ENCODE peak calls at places on chromosomes 12 and 14, in four cellular contexts. Z is anterior cingulate cortex, M is neural crest cell, X is astrocyte of the spinal cord. W is an unnamed sample.

GRCh38 chr12:47930634-47931033 is 25.8 kb upstream of the VDR start:
- DNase-seq in M (no peak), Z (no peak), X (no peak), W (no peak)

GRCh38 chr12:131250028-131250950 is 296.6 kb downstream of the ADGRD1 start:
- DNase-seq in M (no peak), X (no peak), Z (no peak), W (no peak)

GRCh38 chr12:129215436-129216025 is 362.3 kb downstream of the GLT1D1 start:
- DNase-seq in X (no peak), M (no peak), Z (no peak), W (no peak)

GRCh38 chr12:104998423-104999346 is 12.6 kb downstream of the NOPCHAP1 start:
- DNase-seq in Z (no peak), M (no peak), X (no peak), W (no peak)

GRCh38 chr14:101225116-101225728 is 321.7 kb upstream of the RTL1 start:
- DNase-seq in M (no peak), X (no peak), Z (no peak), W (peak)

GRCh38 chr14:32588448-32589320 is 259.6 kb downstream of the AKAP6 start:
- DNase-seq in X (peak), M (peak), Z (no peak), W (peak)

GRCh38 chr12:104535383-104535782 is 78.6 kb downstream of the CHST11 start:
- DNase-seq in Z (no peak), X (peak), M (no peak), W (no peak)

GRCh38 chr14:53542692-53543091 is 389.6 kb upstream of the DDHD1 start:
- DNase-seq in M (no peak), Z (no peak), X (peak), W (peak)

GRCh38 chr12:95073698-95074520 is 491 bp upstream of the NR2C1 start:
- DNase-seq in X (no peak), Z (no peak), M (no peak), W (no peak)

GRCh38 chr14:99267871-99268775 is 3.9 kb downstream of the BCL11B start:
- DNase-seq in M (no peak), Z (no peak), X (no peak), W (no peak)

GRCh38 chr14:87312138-87312537 is 680.8 kb downstream of the GALC start:
- DNase-seq in M (no peak), Z (no peak), X (no peak), W (no peak)

GRCh38 chr12:120229583-120230325 is 28.8 kb upstream of the RPLP0 start:
- DNase-seq in M (no peak), X (no peak), Z (no peak), W (peak)

GRCh38 chr12:39240573-39240972 is 202.3 kb downstream of the KIF21A start:
- DNase-seq in M (no peak), Z (no peak), X (no peak), W (no peak)

GRCh38 chr12:57744194-57744776 is 554 bp upstream of the TSPAN31 start:
- DNase-seq in M (peak), X (no peak), Z (no peak), W (no peak)

GRCh38 chr14:39203659-39204606 is 28.9 kb downstream of the PNN start:
- DNase-seq in M (no peak), Z (no peak), X (no peak), W (no peak)

GRCh38 chr14:69921052-69921451 is 41.8 kb downstream of the SMOC1 start:
- DNase-seq in M (no peak), X (peak), Z (no peak), W (no peak)

GRCh38 chr14:104140213-104140462 is 1.8 kb downstream of the KIF26A start:
- DNase-seq in Z (no peak), X (no peak), M (no peak), W (no peak)

GRCh38 chr12:15862840-15863239 is 19.3 kb upstream of the STRAP start:
- DNase-seq in M (no peak), X (no peak), Z (no peak), W (no peak)